ENCODE peak calls at places on chromosomes 2 and 18, in five cellular contexts. One of them, this sample, is unnamed.

GRCh38 chr2:229153307-229153706 is 117.8 kb downstream of the PID1 start:
- DNase-seq in adrenal gland: no peak
- DNase-seq in endothelial cell: no peak
- DNase-seq in GM23338: no peak
- DNase-seq in progenitor cell of endocrine pancreas: no peak
- DNase-seq in this sample: no peak

GRCh38 chr18:4068552-4069158 is 386.5 kb downstream of the DLGAP1 start:
- DNase-seq in adrenal gland: peak; percentile 50
- DNase-seq in endothelial cell: peak; percentile 59
- DNase-seq in GM23338: peak; percentile 81
- DNase-seq in progenitor cell of endocrine pancreas: peak; percentile 44
- DNase-seq in this sample: no peak

GRCh38 chr2:113809076-113809475 is 52.6 kb upstream of the SLC35F5 start:
- DNase-seq in adrenal gland: no peak
- DNase-seq in endothelial cell: no peak
- DNase-seq in GM23338: no peak
- DNase-seq in progenitor cell of endocrine pancreas: no peak
- DNase-seq in this sample: no peak

GRCh38 chr2:55843096-55843991 is 80.2 kb downstream of the EFEMP1 start:
- DNase-seq in adrenal gland: no peak
- DNase-seq in endothelial cell: no peak
- DNase-seq in GM23338: no peak
- DNase-seq in progenitor cell of endocrine pancreas: peak; percentile 21
- DNase-seq in this sample: no peak

GRCh38 chr2:47486858-47487497 is 84.0 kb downstream of the MSH2 start:
- DNase-seq in adrenal gland: no peak
- DNase-seq in endothelial cell: no peak
- DNase-seq in GM23338: no peak
- DNase-seq in progenitor cell of endocrine pancreas: no peak
- DNase-seq in this sample: no peak

GRCh38 chr18:79401494-79402208 is 5.9 kb downstream of the NFATC1 start:
- DNase-seq in adrenal gland: no peak
- DNase-seq in endothelial cell: no peak
- DNase-seq in GM23338: no peak
- DNase-seq in progenitor cell of endocrine pancreas: no peak
- DNase-seq in this sample: no peak

GRCh38 chr2:188889187-188889586 is 85.0 kb upstream of the COL3A1 start:
- DNase-seq in adrenal gland: no peak
- DNase-seq in endothelial cell: no peak
- DNase-seq in GM23338: no peak
- DNase-seq in progenitor cell of endocrine pancreas: no peak
- DNase-seq in this sample: no peak

GRCh38 chr2:105798595-105798994 is 53.9 kb downstream of the NCK2 start:
- DNase-seq in adrenal gland: no peak
- DNase-seq in endothelial cell: no peak
- DNase-seq in GM23338: no peak
- DNase-seq in progenitor cell of endocrine pancreas: no peak
- DNase-seq in this sample: no peak

GRCh38 chr18:23824704-23825103 is 135.5 kb downstream of the LAMA3 start:
- DNase-seq in adrenal gland: no peak
- DNase-seq in endothelial cell: no peak
- DNase-seq in GM23338: no peak
- DNase-seq in progenitor cell of endocrine pancreas: no peak
- DNase-seq in this sample: no peak

GRCh38 chr2:111178730-111179405 is 58.2 kb downstream of the BCL2L11 start:
- DNase-seq in adrenal gland: no peak
- DNase-seq in endothelial cell: no peak
- DNase-seq in GM23338: no peak
- DNase-seq in progenitor cell of endocrine pancreas: no peak
- DNase-seq in this sample: no peak

GRCh38 chr2:24853996-24854395 is 60.8 kb downstream of the CENPO start:
- DNase-seq in adrenal gland: no peak
- DNase-seq in endothelial cell: no peak
- DNase-seq in GM23338: no peak
- DNase-seq in progenitor cell of endocrine pancreas: no peak
- DNase-seq in this sample: no peak

GRCh38 chr18:7871560-7872456 is 304.7 kb downstream of the PTPRM start:
- DNase-seq in adrenal gland: no peak
- DNase-seq in endothelial cell: no peak
- DNase-seq in GM23338: no peak
- DNase-seq in progenitor cell of endocrine pancreas: no peak
- DNase-seq in this sample: no peak

GRCh38 chr18:49519041-49519971 is 32.3 kb upstream of the C18orf32 start:
- DNase-seq in adrenal gland: no peak
- DNase-seq in endothelial cell: no peak
- DNase-seq in GM23338: no peak
- DNase-seq in progenitor cell of endocrine pancreas: no peak
- DNase-seq in this sample: no peak

GRCh38 chr2:203366639-203367466 is 38.7 kb downstream of the ABI2 start:
- DNase-seq in adrenal gland: no peak
- DNase-seq in endothelial cell: no peak
- DNase-seq in GM23338: no peak
- DNase-seq in progenitor cell of endocrine pancreas: no peak
- DNase-seq in this sample: no peak

GRCh38 chr2:112168422-112169124 is 30.4 kb downstream of the FBLN7 start:
- DNase-seq in adrenal gland: no peak
- DNase-seq in endothelial cell: no peak
- DNase-seq in GM23338: no peak
- DNase-seq in progenitor cell of endocrine pancreas: no peak
- DNase-seq in this sample: no peak

GRCh38 chr2:1839066-1839756 is 94.9 kb upstream of the PXDN start:
- DNase-seq in adrenal gland: no peak
- DNase-seq in endothelial cell: no peak
- DNase-seq in GM23338: peak; percentile 36
- DNase-seq in progenitor cell of endocrine pancreas: no peak
- DNase-seq in this sample: no peak

GRCh38 chr2:205566556-205567061 is 115.7 kb upstream of the NRP2 start:
- DNase-seq in adrenal gland: no peak
- DNase-seq in endothelial cell: no peak
- DNase-seq in GM23338: no peak
- DNase-seq in progenitor cell of endocrine pancreas: no peak
- DNase-seq in this sample: no peak

GRCh38 chr2:205568620-205569019 is 113.7 kb upstream of the NRP2 start:
- DNase-seq in adrenal gland: no peak
- DNase-seq in endothelial cell: no peak
- DNase-seq in GM23338: no peak
- DNase-seq in progenitor cell of endocrine pancreas: no peak
- DNase-seq in this sample: no peak

GRCh38 chr2:205557873-205558272 is 124.4 kb upstream of the NRP2 start:
- DNase-seq in adrenal gland: no peak
- DNase-seq in endothelial cell: no peak
- DNase-seq in GM23338: no peak
- DNase-seq in progenitor cell of endocrine pancreas: no peak
- DNase-seq in this sample: no peak

GRCh38 chr2:205564761-205565160 is 117.5 kb upstream of the NRP2 start:
- DNase-seq in adrenal gland: no peak
- DNase-seq in endothelial cell: no peak
- DNase-seq in GM23338: peak; percentile 68
- DNase-seq in progenitor cell of endocrine pancreas: no peak
- DNase-seq in this sample: no peak

GRCh38 chr2:205563646-205564045 is 118.7 kb upstream of the NRP2 start:
- DNase-seq in adrenal gland: no peak
- DNase-seq in endothelial cell: peak; percentile 14
- DNase-seq in GM23338: peak; percentile 87
- DNase-seq in progenitor cell of endocrine pancreas: no peak
- DNase-seq in this sample: peak; percentile 21
- TF ChIP-seq CTCF in adrenal gland: no peak
- TF ChIP-seq CTCF in endothelial cell: peak; percentile 70
- TF ChIP-seq CTCF in GM23338: peak; percentile 90
- TF ChIP-seq CTCF in progenitor cell of endocrine pancreas: peak; percentile 33
- TF ChIP-seq CTCF in this sample: peak; percentile 36

DNA sequence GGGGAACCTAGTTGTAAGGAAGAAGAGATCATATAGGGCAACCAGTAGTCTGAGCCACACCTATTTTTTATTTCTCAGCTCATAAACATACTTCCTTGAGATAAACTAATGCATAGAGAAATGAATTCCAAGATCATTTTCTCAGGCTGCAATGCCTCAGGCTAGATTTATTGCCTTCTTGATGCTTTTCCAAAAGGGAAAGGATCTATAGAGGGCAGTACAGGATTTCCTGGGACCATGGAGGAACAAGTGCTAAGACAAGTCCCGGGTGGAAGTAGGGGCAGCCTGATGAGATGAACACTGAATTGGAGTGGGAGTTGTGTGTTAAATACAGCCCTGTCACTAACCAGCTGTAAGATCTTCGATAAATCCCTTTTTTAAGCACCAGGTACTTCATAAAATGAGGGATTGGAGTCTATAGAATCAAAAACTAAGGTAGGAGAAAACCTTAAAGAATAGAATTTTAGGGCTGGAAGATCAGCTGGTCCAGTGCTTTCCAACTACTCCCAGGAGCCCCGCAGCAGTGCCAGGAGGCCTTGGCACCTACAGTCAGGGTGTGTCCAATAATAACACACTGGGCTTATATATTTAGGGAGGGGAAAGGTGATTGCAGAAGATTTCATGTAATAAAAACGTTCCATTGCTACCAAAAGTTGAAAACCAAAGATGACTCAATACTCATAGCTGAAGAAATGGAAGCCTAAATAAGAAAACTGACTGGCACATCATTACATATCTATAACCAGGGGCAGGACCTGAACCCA is 58.1 kb downstream of the SERTAD2 start:
- DNase-seq in adrenal gland: no peak
- DNase-seq in endothelial cell: no peak
- DNase-seq in GM23338: peak; percentile 65
- DNase-seq in progenitor cell of endocrine pancreas: no peak
- DNase-seq in this sample: no peak
- TF ChIP-seq CTCF in adrenal gland: no peak
- TF ChIP-seq CTCF in endothelial cell: no peak
- TF ChIP-seq CTCF in GM23338: peak; percentile 79
- TF ChIP-seq CTCF in progenitor cell of endocrine pancreas: peak; percentile 31
- TF ChIP-seq CTCF in this sample: peak; percentile 52

DNA sequence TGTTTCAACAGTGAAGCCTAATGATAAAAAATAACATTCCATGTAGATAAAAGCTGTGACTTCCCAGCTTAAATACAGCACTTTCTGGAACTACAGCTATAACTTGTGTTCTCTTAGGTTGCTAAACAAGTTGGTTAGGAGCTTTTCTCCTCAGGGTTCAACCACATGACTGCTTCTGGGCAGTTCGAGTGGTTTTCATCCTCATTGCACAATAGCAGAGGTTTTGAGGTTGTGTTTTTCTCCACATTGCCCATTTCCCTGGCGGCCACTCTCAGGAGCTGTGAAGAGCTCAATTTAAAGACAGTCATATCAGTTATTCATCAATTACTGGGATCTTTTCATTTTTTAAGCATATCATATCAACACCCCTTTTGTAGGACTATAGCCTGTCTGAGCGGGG is 102.2 kb upstream of the CYP1B1 start:
- DNase-seq in adrenal gland: no peak
- DNase-seq in endothelial cell: no peak
- DNase-seq in GM23338: no peak
- DNase-seq in progenitor cell of endocrine pancreas: no peak
- DNase-seq in this sample: no peak
- TF ChIP-seq CTCF in adrenal gland: no peak
- TF ChIP-seq CTCF in endothelial cell: no peak
- TF ChIP-seq CTCF in GM23338: no peak
- TF ChIP-seq CTCF in progenitor cell of endocrine pancreas: no peak
- TF ChIP-seq CTCF in this sample: no peak

GRCh38 chr2:123935405-123935804 is 89.7 kb upstream of the CNTNAP5 start:
- DNase-seq in adrenal gland: no peak
- DNase-seq in endothelial cell: no peak
- DNase-seq in GM23338: no peak
- DNase-seq in progenitor cell of endocrine pancreas: no peak
- DNase-seq in this sample: no peak
- TF ChIP-seq CTCF in adrenal gland: no peak
- TF ChIP-seq CTCF in endothelial cell: no peak
- TF ChIP-seq CTCF in GM23338: peak; percentile 39
- TF ChIP-seq CTCF in progenitor cell of endocrine pancreas: no peak
- TF ChIP-seq CTCF in this sample: no peak

DNA sequence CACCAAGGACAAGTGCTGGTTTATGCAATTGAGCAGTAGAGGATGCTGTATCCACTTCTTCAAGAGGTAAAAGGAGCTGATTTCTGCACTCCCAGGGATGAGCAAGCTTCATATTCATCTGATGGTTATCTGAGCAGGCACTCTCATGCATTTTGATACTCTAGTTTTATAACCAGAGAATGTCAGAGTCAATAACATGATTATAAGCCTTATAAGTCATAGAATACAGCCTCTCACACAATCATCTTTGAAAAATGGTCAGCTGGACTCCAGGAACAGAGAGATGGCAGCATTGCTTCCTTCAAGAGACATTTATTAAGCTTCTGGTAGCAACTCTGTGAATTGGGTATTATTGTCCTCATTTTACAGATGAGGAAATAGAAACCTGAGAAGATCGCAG is 167.1 kb downstream of the SLC8A1 start:
- DNase-seq in adrenal gland: no peak
- DNase-seq in endothelial cell: no peak
- DNase-seq in GM23338: no peak
- DNase-seq in progenitor cell of endocrine pancreas: no peak
- DNase-seq in this sample: no peak
- TF ChIP-seq CTCF in adrenal gland: no peak
- TF ChIP-seq CTCF in endothelial cell: no peak
- TF ChIP-seq CTCF in GM23338: no peak
- TF ChIP-seq CTCF in progenitor cell of endocrine pancreas: no peak
- TF ChIP-seq CTCF in this sample: no peak

DNA sequence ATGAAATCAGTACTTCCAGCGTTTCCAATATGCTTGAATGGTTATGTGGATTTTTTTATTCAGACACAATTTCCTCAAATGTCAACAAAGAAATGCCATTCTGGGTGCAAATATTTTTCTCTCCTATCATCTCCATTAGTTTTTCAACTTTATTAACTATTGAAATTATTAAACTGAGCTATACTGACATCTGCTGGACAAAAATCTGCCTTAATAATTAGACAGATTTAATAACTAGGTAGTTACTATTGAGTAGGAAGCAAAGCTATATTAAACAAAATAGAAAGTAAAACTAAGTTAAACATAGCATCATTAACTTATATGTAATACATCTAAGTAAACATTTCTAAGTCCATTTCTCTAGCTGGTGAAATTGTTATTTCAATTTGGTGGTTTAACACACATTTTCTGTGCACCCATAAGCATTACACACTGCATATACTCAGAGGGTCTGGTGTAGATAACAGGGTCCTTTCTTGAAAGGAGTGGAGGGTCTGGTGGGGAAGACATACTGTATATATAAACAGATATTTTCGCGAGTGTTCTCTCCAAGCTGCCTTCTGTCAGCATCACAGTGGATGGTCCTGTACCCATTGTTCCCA is 77.0 kb downstream of the LANCL1 start:
- DNase-seq in adrenal gland: no peak
- DNase-seq in endothelial cell: no peak
- DNase-seq in GM23338: no peak
- DNase-seq in progenitor cell of endocrine pancreas: no peak
- DNase-seq in this sample: no peak
- TF ChIP-seq CTCF in adrenal gland: peak; percentile 13
- TF ChIP-seq CTCF in endothelial cell: peak; percentile 52
- TF ChIP-seq CTCF in GM23338: no peak
- TF ChIP-seq CTCF in progenitor cell of endocrine pancreas: peak; percentile 43
- TF ChIP-seq CTCF in this sample: peak; percentile 60

DNA sequence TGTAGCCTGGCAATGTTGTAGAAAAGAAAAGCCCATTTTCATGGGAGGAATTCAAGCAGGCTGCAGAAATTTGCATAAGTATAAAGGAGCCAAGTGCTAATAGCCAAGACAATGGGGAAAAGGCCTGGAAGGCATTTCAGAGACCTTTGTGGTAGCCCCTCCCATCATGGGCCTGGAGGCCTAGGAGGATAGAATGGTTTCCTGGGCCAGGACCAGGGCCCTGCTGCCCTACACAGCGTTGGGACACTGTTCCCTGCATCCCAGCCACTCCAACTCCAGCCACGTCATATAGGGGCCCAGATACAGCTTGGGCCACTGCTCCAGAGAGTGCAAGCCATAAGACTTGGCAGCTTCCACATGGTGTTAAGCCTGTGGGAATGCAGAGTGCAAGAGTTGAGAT is 8.1 kb upstream of the ZNF24 start:
- DNase-seq in adrenal gland: no peak
- DNase-seq in endothelial cell: no peak
- DNase-seq in GM23338: peak; percentile 35
- DNase-seq in progenitor cell of endocrine pancreas: no peak
- DNase-seq in this sample: no peak
- TF ChIP-seq CTCF in adrenal gland: no peak
- TF ChIP-seq CTCF in endothelial cell: no peak
- TF ChIP-seq CTCF in GM23338: no peak
- TF ChIP-seq CTCF in progenitor cell of endocrine pancreas: no peak
- TF ChIP-seq CTCF in this sample: no peak

This sample was measured in D721Med.